ENCODE peak calls at places on chromosomes 2 and 18, in ten cellular contexts. M is BE2C, P is spleen, H is GM10248, F is fibroblast of mammary gland, Q is fibroblast of lung, C is PC-3, D is AG04450, V is mesothelial cell of epicardium, I is lower lobe of right lung. Y is an unnamed sample.

GRCh38 chr2:98608962-98609604 is 694 bp downstream of the UNC50 start:
- DNase-seq in M (no peak), P (peak), H (no peak), F (peak), Q (peak), C (peak), D (no peak), V (peak), I (no peak), Y (no peak)

GRCh38 chr2:128612628-128613027 is 294.0 kb upstream of the HS6ST1 start:
- DNase-seq in M (no peak), P (peak), H (no peak), F (no peak), Q (no peak), C (no peak), D (no peak), V (no peak), I (peak), Y (no peak)

GRCh38 chr2:55224761-55225261 is 7.3 kb downstream of the CLHC1 start:
- DNase-seq in M (peak), P (peak), H (no peak), F (peak), Q (no peak), C (no peak), D (no peak), V (no peak), I (no peak), Y (no peak)

GRCh38 chr2:113089907-113090306 is 22.1 kb downstream of the IL1F10 start:
- DNase-seq in M (no peak), P (no peak), H (no peak), F (no peak), Q (no peak), C (no peak), D (no peak), V (no peak), I (no peak), Y (no peak)

GRCh38 chr2:47334356-47335136 is 68.4 kb upstream of the MSH2 start:
- DNase-seq in M (no peak), P (no peak), H (no peak), F (no peak), Q (no peak), C (no peak), D (no peak), V (no peak), I (no peak), Y (no peak)

GRCh38 chr2:37675006-37675405 is 3.6 kb upstream of the CDC42EP3 start:
- DNase-seq in M (no peak), P (no peak), H (no peak), F (no peak), Q (no peak), C (no peak), D (no peak), V (no peak), I (no peak), Y (no peak)

GRCh38 chr2:48529189-48529588 is 765 bp upstream of the STON1 start:
- DNase-seq in M (no peak), P (no peak), H (no peak), F (no peak), Q (no peak), C (no peak), D (no peak), V (no peak), I (no peak), Y (no peak)

GRCh38 chr2:190763901-190764514 is 115.1 kb downstream of the NAB1 start:
- DNase-seq in M (no peak), P (no peak), H (peak), F (peak), Q (no peak), C (peak), D (no peak), V (no peak), I (no peak), Y (no peak)

GRCh38 chr2:98486374-98486981 is 41.8 kb downstream of the INPP4A start:
- DNase-seq in M (no peak), P (peak), H (no peak), F (no peak), Q (no peak), C (no peak), D (no peak), V (no peak), I (no peak), Y (no peak)

GRCh38 chr2:220209751-220210150 is 582.3 kb downstream of the SLC4A3 start:
- DNase-seq in M (no peak), P (no peak), H (no peak), F (no peak), Q (no peak), C (no peak), D (no peak), V (no peak), I (no peak), Y (no peak)

GRCh38 chr2:46448656-46449055 is 30.7 kb upstream of the TMEM247 start:
- DNase-seq in M (no peak), P (no peak), H (no peak), F (no peak), Q (no peak), C (peak), D (no peak), V (no peak), I (no peak), Y (no peak)

GRCh38 chr2:65918760-65919187 is 486.4 kb upstream of the SPRED2 start:
- DNase-seq in M (no peak), P (no peak), H (no peak), F (no peak), Q (no peak), C (peak), D (no peak), V (no peak), I (no peak), Y (no peak)

GRCh38 chr18:34995746-34996145 is 45.5 kb upstream of the MAPRE2 start:
- DNase-seq in M (no peak), P (no peak), H (no peak), F (no peak), Q (no peak), C (no peak), D (no peak), V (no peak), I (no peak), Y (no peak)

GRCh38 chr2:96527052-96527964 is 9.2 kb upstream of the ARID5A start:
- DNase-seq in M (peak), P (peak), H (peak), F (no peak), Q (peak), C (no peak), D (no peak), V (no peak), I (no peak), Y (no peak)

GRCh38 chr18:39627936-39628335 is 2062.3 kb upstream of the CELF4 start:
- DNase-seq in M (no peak), P (no peak), H (no peak), F (peak), Q (peak), C (no peak), D (peak), V (no peak), I (no peak), Y (no peak)

GRCh38 chr2:24512404-24512803 is 21.4 kb downstream of the NCOA1 start:
- DNase-seq in M (no peak), P (no peak), H (no peak), F (no peak), Q (peak), C (no peak), D (no peak), V (no peak), I (no peak), Y (no peak)

GRCh38 chr18:78140294-78140693 is 839.3 kb upstream of the SALL3 start:
- DNase-seq in M (no peak), P (no peak), H (no peak), F (no peak), Q (no peak), C (no peak), D (no peak), V (no peak), I (no peak), Y (no peak)

GRCh38 chr18:79545714-79546113 is 133.9 kb upstream of the CTDP1 start:
- DNase-seq in M (no peak), P (peak), H (no peak), F (no peak), Q (no peak), C (no peak), D (no peak), V (no peak), I (peak), Y (no peak)

GRCh38 chr2:95001701-95002100 is 23.8 kb upstream of the MAL start:
- DNase-seq in M (no peak), P (no peak), H (no peak), F (no peak), Q (no peak), C (no peak), D (no peak), V (no peak), I (no peak), Y (no peak)

GRCh38 chr2:85537600-85538506 is 1.1 kb upstream of the MAT2A start:
- DNase-seq in M (peak), P (peak), H (peak), F (peak), Q (peak), C (peak), D (no peak), V (peak), I (peak), Y (no peak)

GRCh38 chr2:147989809-147990403 is 30.6 kb downstream of the ORC4 start:
- DNase-seq in M (no peak), P (no peak), H (peak), F (peak), Q (peak), C (peak), D (peak), V (no peak), I (no peak), Y (no peak)

GRCh38 chr18:22102948-22103663 is 66.3 kb upstream of the GATA6 start:
- DNase-seq in M (no peak), P (no peak), H (no peak), F (no peak), Q (no peak), C (no peak), D (no peak), V (no peak), I (no peak), Y (no peak)

GRCh38 chr2:118056165-118056534 is 32.1 kb upstream of the INSIG2 start:
- DNase-seq in M (no peak), P (no peak), H (peak), F (no peak), Q (no peak), C (no peak), D (no peak), V (no peak), I (no peak), Y (no peak)

GRCh38 chr2:63049291-63050185 is 1.1 kb upstream of the OTX1 start:
- DNase-seq in M (no peak), P (no peak), H (peak), F (peak), Q (no peak), C (peak), D (no peak), V (no peak), I (no peak), Y (no peak)

DNA sequence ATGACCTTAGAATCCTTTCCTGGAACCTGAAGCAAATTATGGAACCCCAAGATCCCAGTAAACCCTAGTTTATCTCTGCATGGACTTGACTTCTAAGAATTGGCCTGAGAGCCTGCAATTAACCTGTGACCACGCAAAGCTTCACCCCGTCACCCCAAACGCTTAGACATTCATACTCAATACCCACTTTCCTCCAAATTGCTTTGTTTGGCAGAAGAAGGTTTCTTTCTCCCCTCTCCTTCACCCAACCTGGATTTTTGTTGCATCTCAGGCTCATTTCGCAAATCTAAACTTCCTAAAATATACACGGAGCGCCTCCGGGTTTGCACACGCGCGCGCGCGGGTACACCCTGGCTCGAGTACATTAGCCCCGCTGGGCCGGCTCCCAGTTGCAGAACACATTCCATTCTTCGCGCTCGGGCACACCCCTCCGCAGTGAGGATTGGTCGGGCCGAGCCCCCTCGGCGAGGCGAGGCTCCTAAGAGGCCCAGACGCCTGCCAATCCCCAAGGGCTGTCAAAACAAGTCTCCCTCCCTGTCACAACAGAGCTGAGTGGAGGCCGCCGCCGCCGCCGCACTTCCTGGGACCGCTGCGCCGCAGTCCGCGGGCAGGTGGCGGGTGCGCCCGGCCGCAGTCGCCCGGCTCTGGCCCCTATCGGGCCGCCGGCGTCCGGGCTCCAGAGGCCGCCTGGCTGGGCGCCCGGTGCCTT is at the start of gene PLCL1:
- DNase-seq in M (peak), P (peak), H (peak), F (peak), Q (peak), C (peak), D (peak), V (peak), I (peak), Y (peak)
- TF ChIP-seq CTCF in M (no peak), P (no peak), H (no peak), F (no peak), Q (no peak), C (no peak), D (no peak), V (no peak), I (no peak), Y (no peak)

GRCh38 chr2:30764021-30764800 is 43.0 kb downstream of the CAPN13 start:
- DNase-seq in M (no peak), P (peak), H (no peak), F (no peak), Q (no peak), C (no peak), D (no peak), V (no peak), I (no peak), Y (no peak)
- TF ChIP-seq CTCF in M (no peak), P (no peak), H (no peak), F (no peak), Q (no peak), C (no peak), D (no peak), V (no peak), I (no peak), Y (no peak)

GRCh38 chr2:52632543-52632942 is 1135.1 kb upstream of the CHAC2 start:
- DNase-seq in M (no peak), P (no peak), H (no peak), F (no peak), Q (no peak), C (no peak), D (no peak), V (no peak), I (no peak), Y (no peak)
- TF ChIP-seq CTCF in M (no peak), P (no peak), H (no peak), F (no peak), Q (no peak), C (no peak), D (no peak), V (no peak), I (no peak), Y (no peak)

GRCh38 chr2:34734662-34735061 is 1135.6 kb upstream of the FAM98A start:
- DNase-seq in M (no peak), P (no peak), H (no peak), F (no peak), Q (no peak), C (no peak), D (no peak), V (no peak), I (no peak), Y (no peak)

GRCh38 chr2:34734042-34734441 is 1134.9 kb upstream of the FAM98A start:
- DNase-seq in M (no peak), P (no peak), H (no peak), F (no peak), Q (no peak), C (no peak), D (no peak), V (no peak), I (no peak), Y (no peak)

GRCh38 chr2:34738691-34739090 is 1139.6 kb upstream of the FAM98A start:
- DNase-seq in M (peak), P (no peak), H (no peak), F (no peak), Q (no peak), C (peak), D (no peak), V (no peak), I (no peak), Y (no peak)

GRCh38 chr2:34731274-34731673 is 1132.2 kb upstream of the FAM98A start:
- DNase-seq in M (no peak), P (no peak), H (no peak), F (no peak), Q (no peak), C (no peak), D (no peak), V (no peak), I (no peak), Y (no peak)

DNA sequence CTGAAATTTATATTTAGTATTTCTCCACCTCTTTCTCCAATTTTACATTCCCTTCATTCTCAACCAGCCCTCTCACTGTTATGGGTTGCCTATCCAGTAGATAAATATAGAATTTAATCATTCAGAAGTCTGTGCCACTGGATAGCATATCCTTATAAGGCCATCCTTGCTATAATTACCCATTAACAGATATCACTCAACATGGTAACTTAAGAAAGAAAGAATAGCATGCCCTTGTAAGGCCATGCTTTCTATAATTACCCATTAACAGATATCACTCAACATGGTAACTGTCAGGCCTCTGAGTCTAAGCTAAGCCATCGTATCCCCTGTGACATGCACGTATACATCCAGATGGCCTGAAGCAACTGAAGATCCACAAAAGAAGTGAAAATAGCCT is 1137.4 kb upstream of the FAM98A start:
- DNase-seq in M (peak), P (no peak), H (no peak), F (no peak), Q (no peak), C (no peak), D (no peak), V (no peak), I (no peak), Y (no peak)
- TF ChIP-seq CTCF in M (no peak), P (no peak), H (no peak), F (no peak), Q (no peak), C (no peak), D (no peak), V (no peak), I (no peak), Y (no peak)

GRCh38 chr2:120204417-120204816 is 18.8 kb downstream of the TMEM185B start:
- DNase-seq in M (no peak), P (peak), H (peak), F (no peak), Q (no peak), C (no peak), D (no peak), V (no peak), I (no peak), Y (no peak)

GRCh38 chr2:120205901-120206581 is 17.2 kb downstream of the TMEM185B start:
- DNase-seq in M (peak), P (peak), H (peak), F (no peak), Q (no peak), C (peak), D (no peak), V (no peak), I (no peak), Y (no peak)

GRCh38 chr2:120204945-120205670 is 18.1 kb downstream of the TMEM185B start:
- DNase-seq in M (no peak), P (no peak), H (peak), F (no peak), Q (no peak), C (no peak), D (no peak), V (no peak), I (no peak), Y (no peak)

GRCh38 chr2:120203341-120204021 is 19.7 kb downstream of the TMEM185B start:
- DNase-seq in M (no peak), P (peak), H (no peak), F (no peak), Q (no peak), C (no peak), D (no peak), V (no peak), I (no peak), Y (no peak)

DNA sequence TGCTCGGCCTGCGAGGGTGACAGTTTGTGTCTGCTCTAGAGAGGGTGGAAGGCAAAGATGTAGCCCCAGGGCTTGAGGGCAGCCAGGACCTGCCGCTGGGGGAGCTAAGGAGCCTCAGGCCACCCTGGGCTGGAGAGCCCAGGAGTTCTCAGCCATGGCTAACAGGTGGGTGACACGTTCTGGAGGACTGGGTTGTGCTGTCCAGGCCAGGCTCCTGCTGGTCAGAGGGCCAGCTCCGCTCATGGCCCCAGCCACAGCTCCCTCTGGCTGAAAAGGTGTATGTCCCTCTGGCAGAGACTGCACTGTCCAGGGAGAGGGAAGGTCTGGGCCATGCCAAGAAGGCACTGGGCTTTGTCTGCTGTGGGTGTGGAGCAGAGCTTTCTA is 19.2 kb downstream of the TMEM185B start:
- DNase-seq in M (no peak), P (no peak), H (peak), F (no peak), Q (no peak), C (peak), D (no peak), V (no peak), I (no peak), Y (no peak)
- TF ChIP-seq CTCF in M (no peak), P (no peak), H (peak), F (peak), Q (no peak), C (peak), D (no peak), V (no peak), I (no peak), Y (no peak)

DNA sequence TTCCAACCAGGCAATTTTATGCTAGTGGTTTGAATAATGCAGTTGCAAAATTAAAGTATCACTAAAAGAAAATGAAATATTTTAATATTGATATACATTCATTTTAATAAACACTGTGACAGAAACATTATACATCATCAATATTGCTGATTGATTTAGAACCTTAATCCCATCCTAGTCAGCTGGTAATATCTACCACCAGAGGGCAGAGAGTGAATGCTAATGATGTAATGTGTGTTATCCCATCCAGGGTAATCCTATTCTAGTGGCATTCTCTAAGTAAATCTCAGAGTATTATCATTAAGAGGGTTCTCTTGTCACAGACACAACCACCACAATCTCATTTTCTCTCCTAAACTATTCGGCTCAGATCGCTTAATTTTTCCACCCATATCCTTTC is 477.4 kb downstream of the CPS1 start:
- DNase-seq in M (peak), P (no peak), H (no peak), F (peak), Q (no peak), C (peak), D (no peak), V (no peak), I (no peak), Y (no peak)
- TF ChIP-seq CTCF in M (peak), P (peak), H (peak), F (peak), Q (peak), C (peak), D (peak), V (no peak), I (peak), Y (no peak)

DNA sequence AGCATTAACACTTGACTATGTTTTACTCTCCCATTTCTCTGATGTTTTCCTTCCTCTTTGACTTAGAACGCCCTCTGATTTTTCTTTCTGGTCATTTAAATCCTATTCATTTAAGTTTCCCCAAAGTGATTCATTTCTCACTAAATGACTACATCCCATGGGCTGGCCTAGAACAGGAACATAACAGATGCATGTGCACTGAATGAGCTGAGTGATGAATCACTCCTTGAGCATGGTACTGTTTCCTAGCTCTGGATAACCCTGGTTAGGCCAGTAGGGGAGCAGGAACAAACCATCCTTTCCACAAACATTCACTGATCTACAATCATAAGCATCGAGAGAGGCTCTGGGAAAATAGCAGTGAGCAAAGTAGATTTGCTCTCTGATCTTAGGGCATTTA is 221.9 kb upstream of the SETBP1 start:
- DNase-seq in M (no peak), P (no peak), H (no peak), F (peak), Q (peak), C (peak), D (no peak), V (no peak), I (no peak), Y (no peak)
- TF ChIP-seq CTCF in M (no peak), P (no peak), H (no peak), F (peak), Q (peak), C (no peak), D (no peak), V (no peak), I (no peak), Y (no peak)

GRCh38 chr2:200300650-200301314 is 5.7 kb upstream of the SPATS2L start:
- DNase-seq in M (no peak), P (no peak), H (no peak), F (peak), Q (peak), C (peak), D (no peak), V (no peak), I (no peak), Y (no peak)
- TF ChIP-seq CTCF in M (no peak), P (no peak), H (no peak), F (no peak), Q (no peak), C (no peak), D (no peak), V (no peak), I (no peak), Y (no peak)

Y was measured in thoracic aorta.